ENCODE peak calls at places on chromosomes 3 and 15, in six cellular contexts. M is GM12891, R is H1, F is K562, J is HepG2, W is GM12878. Z is an unnamed sample.

GRCh38 chr15:77654975-77655374 is 22.3 kb upstream of the LINGO1 start:
- DNase-seq in F (peak; percentile 73), M (no peak), R (peak; percentile 71), W (no peak), J (peak; percentile 45), Z (no peak)

GRCh38 chr3:13705051-13705450 is 156.1 kb downstream of the FBLN2 start:
- DNase-seq in R (peak; percentile 30), F (no peak), J (no peak), W (no peak), M (no peak), Z (no peak)

GRCh38 chr3:114223146-114223545 is 14.2 kb downstream of the ZNF80 start:
- DNase-seq in J (no peak), R (no peak), F (no peak), M (no peak), W (peak; percentile 11), Z (no peak)

GRCh38 chr3:153552887-153553604 is 391.0 kb downstream of the RAP2B start:
- DNase-seq in M (no peak), J (no peak), W (no peak), R (no peak), F (no peak), Z (no peak)

GRCh38 chr15:58547628-58548307 is 116.0 kb downstream of the LIPC start:
- DNase-seq in M (no peak), W (no peak), R (no peak), F (no peak), J (no peak), Z (no peak)

GRCh38 chr3:182509312-182509711 is 284.0 kb upstream of the ATP11B start:
- DNase-seq in J (no peak), F (no peak), R (no peak), W (no peak), M (no peak), Z (no peak)

GRCh38 chr3:124315215-124316033 is 323.5 kb upstream of the ROPN1 start:
- DNase-seq in R (no peak), F (no peak), J (no peak), M (no peak), W (no peak), Z (no peak)

GRCh38 chr15:37362414-37362813 is 262.1 kb upstream of the MEIS2 start:
- DNase-seq in M (no peak), R (no peak), J (no peak), W (no peak), F (no peak), Z (no peak)

GRCh38 chr3:52204337-52205073 is 6.5 kb downstream of the ALAS1 start:
- DNase-seq in F (no peak), M (no peak), R (no peak), J (peak; percentile 47), W (no peak), Z (no peak)

GRCh38 chr15:79815468-79815867 is 81.3 kb downstream of the MTHFS start:
- DNase-seq in F (no peak), R (no peak), M (no peak), W (no peak), J (no peak), Z (no peak)

GRCh38 chr15:61275901-61276300 is 46.8 kb upstream of the RORA start:
- DNase-seq in R (no peak), M (no peak), F (no peak), J (no peak), W (no peak), Z (no peak)

GRCh38 chr3:126370606-126371005 is 13.4 kb upstream of the KLF15 start:
- DNase-seq in W (no peak), M (no peak), J (no peak), R (no peak), F (no peak), Z (no peak)

GRCh38 chr3:61601831-61602230 is 40.5 kb downstream of the PTPRG start:
- DNase-seq in F (no peak), J (no peak), R (no peak), M (no peak), W (no peak), Z (no peak)

GRCh38 chr3:68666409-68667193 is 265.7 kb downstream of the TAFA4 start:
- DNase-seq in W (no peak), M (no peak), F (no peak), R (no peak), J (no peak), Z (no peak)

GRCh38 chr15:96345560-96346389 is 15.3 kb downstream of the NR2F2 start:
- DNase-seq in M (peak; percentile 58), W (no peak), F (no peak), J (peak; percentile 47), R (peak; percentile 73), Z (peak; percentile 54)

GRCh38 chr3:125107861-125108567 is 52.2 kb upstream of the HEG1 start:
- DNase-seq in M (no peak), R (no peak), J (no peak), W (peak; percentile 86), F (no peak), Z (no peak)

GRCh38 chr3:67349551-67350174 is 304.7 kb downstream of the SUCLG2 start:
- DNase-seq in R (no peak), W (peak; percentile 42), F (no peak), M (no peak), J (no peak), Z (no peak)

GRCh38 chr15:92817339-92817886 is 82.7 kb upstream of the CHD2 start:
- DNase-seq in J (no peak), M (no peak), F (no peak), R (no peak), W (no peak), Z (no peak)

GRCh38 chr15:59587085-59587826 is 24.3 kb upstream of the GCNT3 start:
- DNase-seq in W (no peak), M (no peak), J (no peak), R (no peak), F (no peak), Z (no peak)

GRCh38 chr15:101047301-101047781 is 128.2 kb downstream of the LRRK1 start:
- DNase-seq in W (no peak), F (no peak), R (peak; percentile 53), J (no peak), M (no peak), Z (no peak)

GRCh38 chr3:71478568-71478967 is 105.0 kb downstream of the FOXP1 start:
- DNase-seq in F (no peak), R (no peak), M (no peak), W (no peak), J (no peak), Z (no peak)

GRCh38 chr3:71307884-71308697 is 275.4 kb downstream of the FOXP1 start:
- DNase-seq in F (no peak), W (no peak), J (no peak), R (no peak), M (no peak), Z (no peak)

GRCh38 chr15:95495033-95495541 is 835.4 kb upstream of the NR2F2 start:
- DNase-seq in R (no peak), M (no peak), F (no peak), J (no peak), W (no peak), Z (no peak)

GRCh38 chr3:71542548-71543370 is 40.8 kb downstream of the FOXP1 start:
- DNase-seq in M (no peak), W (no peak), F (peak; percentile 21), R (no peak), J (no peak), Z (no peak)

DNA sequence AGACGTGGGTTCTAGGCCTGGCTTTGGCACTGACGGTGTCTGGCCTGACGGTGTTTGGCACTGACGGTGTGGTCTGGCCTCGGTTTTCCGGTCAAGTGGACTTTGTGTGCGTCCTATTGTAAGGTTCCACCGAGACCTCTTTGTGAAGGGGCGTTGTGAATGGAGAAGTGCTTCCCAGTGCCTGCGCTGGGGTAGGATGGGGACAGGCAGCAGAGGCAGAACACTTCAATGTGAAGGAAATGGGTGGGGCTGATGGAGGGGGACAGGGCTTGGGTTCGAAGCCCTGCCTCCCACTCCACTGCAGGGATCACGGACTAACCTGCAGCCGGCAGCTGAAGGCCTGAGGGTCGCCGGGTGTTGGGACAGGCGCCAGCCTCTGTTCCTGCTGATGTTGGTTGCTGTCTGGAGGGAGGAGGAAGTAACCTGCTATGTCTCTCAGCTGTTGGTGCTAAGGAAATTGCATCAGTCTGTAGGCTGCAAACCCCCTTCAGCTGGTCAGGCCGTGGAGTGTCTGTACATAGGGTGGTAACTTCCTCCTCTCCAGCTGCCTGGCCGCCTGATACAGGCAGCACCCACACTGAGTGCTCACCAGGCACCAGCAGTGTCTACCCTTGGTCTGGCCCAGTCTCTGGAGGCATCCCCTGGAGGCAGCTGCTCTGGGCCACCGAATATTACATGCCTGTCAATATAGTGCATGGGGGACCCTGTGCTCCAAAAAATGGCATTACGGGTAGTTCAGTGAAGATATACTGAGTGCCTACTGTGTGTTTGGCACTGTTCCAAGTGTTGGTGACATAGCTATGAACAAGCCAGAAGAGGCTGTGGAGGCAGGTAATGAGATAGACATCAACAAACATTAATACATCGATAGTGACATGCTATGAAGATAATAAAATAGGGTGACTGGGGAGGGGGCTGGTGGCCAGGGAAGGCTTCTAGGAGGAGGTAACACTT is 1.1 kb downstream of the TM6SF1 start:
- DNase-seq in W (peak; percentile 24), J (no peak), R (no peak), M (peak; percentile 59), F (no peak), Z (peak; percentile 48)
- TF ChIP-seq POLR2A in W (peak; percentile 66), J (no peak), R (no peak), M (no peak), F (no peak), Z (no peak)

DNA sequence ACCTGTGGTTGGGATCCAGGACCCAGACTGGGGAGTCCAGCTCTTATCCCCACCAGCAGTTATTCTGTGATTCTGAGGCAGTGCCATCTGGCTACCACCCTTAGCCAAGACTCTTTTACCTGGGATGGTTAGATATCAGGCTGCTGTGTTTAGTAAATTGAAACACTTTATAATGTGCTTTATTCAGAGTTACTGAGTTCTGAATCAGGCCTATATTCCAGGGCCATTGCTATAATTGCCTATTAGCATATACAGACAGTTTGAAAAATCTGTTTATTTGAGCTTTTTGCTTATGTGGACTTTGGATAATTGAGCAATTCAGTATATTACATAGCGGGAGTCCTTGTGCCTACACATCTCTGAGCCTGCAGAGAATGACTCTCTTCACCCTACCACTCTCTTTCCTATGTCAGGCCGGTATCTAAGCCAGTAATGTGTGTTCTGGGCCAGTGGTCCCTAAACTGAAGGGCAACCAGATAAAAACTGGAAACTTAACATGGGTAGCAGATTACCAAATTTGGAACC is 45.4 kb upstream of the TRAK1 start:
- DNase-seq in W (no peak), M (no peak), F (no peak), J (peak; percentile 81), R (no peak), Z (no peak)
- TF ChIP-seq TAF1 in W (no peak), M (no peak), F (no peak), J (no peak), R (no peak), Z (no peak)

GRCh38 chr3:129485681-129486056 is 42.8 kb upstream of the RHO start:
- DNase-seq in R (no peak), F (no peak), J (no peak), M (no peak), W (no peak), Z (no peak)
- TF ChIP-seq POLR2AphosphoS5 in R (no peak), F (no peak), J (no peak), M (no peak), W (no peak), Z (no peak)

GRCh38 chr3:48428088-48428862 is 1.6 kb downstream of the PLXNB1 start:
- DNase-seq in R (peak; percentile 73), F (no peak), M (no peak), J (peak; percentile 90), W (no peak), Z (no peak)
- TF ChIP-seq POLR2A in R (no peak), F (no peak), M (no peak), J (no peak), W (no peak), Z (no peak)

Z was measured in GM12892.